ENCODE peak calls at places on chromosomes 1 and 21, in ten cellular contexts. A is A549; F is aorta; S is uterus; V is right cardiac atrium; D is thoracic aorta; J is lung; C is transverse colon; Y is neuronal stem cell; U is CD8-positive, alpha-beta T cell. X is an unnamed sample. For H3K9me3 and H3K4me1, the result is how much of the 10 kb centered on the place peaks cover.

GRCh38 chr21:38639782-38640750 is 141.8 kb upstream of the ERG start:
- DNase-seq in A (no peak), F (no peak), S (no peak), V (no peak), D (no peak), J (no peak), C (no peak), Y (no peak), U (no peak), X (no peak)

GRCh38 chr1:112247971-112248370 is 148.0 kb upstream of the CTTNBP2NL start:
- DNase-seq in A (no peak), F (no peak), S (no peak), V (peak), D (no peak), J (no peak), C (no peak), Y (no peak), U (no peak), X (no peak)

GRCh38 chr1:36706416-36706815 is 223.7 kb upstream of the CSF3R start:
- DNase-seq in A (no peak), F (no peak), S (no peak), V (no peak), D (no peak), J (no peak), C (no peak), Y (no peak), U (no peak), X (no peak)

GRCh38 chr1:1539310-1540014 is 962 bp downstream of the TMEM240 start:
- DNase-seq in A (no peak), F (no peak), S (peak), V (peak), D (no peak), J (no peak), C (no peak), Y (peak), U (no peak), X (no peak)

GRCh38 chr1:206658264-206658980 is 23.1 kb downstream of the DYRK3 start:
- DNase-seq in A (peak), F (peak), S (no peak), V (peak), D (no peak), J (no peak), C (peak), Y (no peak), U (peak), X (peak)

GRCh38 chr1:58848818-58849411 is 65.1 kb upstream of the JUN start:
- DNase-seq in A (peak), F (peak), S (peak), V (peak), D (peak), J (peak), C (peak), Y (no peak), U (no peak), X (no peak)

GRCh38 chr1:218394416-218394815 is 49.3 kb downstream of the TGFB2 start:
- DNase-seq in A (no peak), F (no peak), S (no peak), V (no peak), D (no peak), J (no peak), C (no peak), Y (no peak), U (no peak), X (no peak)

GRCh38 chr1:53642607-53643006 is 96.4 kb downstream of the GLIS1 start:
- DNase-seq in A (no peak), F (no peak), S (no peak), V (no peak), D (no peak), J (no peak), C (no peak), Y (no peak), U (no peak), X (no peak)

GRCh38 chr1:64183985-64184440 is 19.4 kb upstream of the UBE2U start:
- DNase-seq in A (no peak), F (no peak), S (no peak), V (no peak), D (no peak), J (no peak), C (no peak), Y (no peak), U (no peak), X (no peak)

GRCh38 chr21:32334980-32335471 is 36.4 kb downstream of the MRAP start:
- DNase-seq in A (no peak), F (no peak), S (no peak), V (no peak), D (no peak), J (no peak), C (no peak), Y (no peak), U (no peak), X (no peak)

GRCh38 chr21:43644609-43645008 is 14.7 kb downstream of the HSF2BP start:
- DNase-seq in A (peak), F (peak), S (no peak), V (peak), D (no peak), J (no peak), C (no peak), Y (no peak), U (no peak), X (no peak)

GRCh38 chr1:31757989-31758388 is 6.2 kb downstream of the ADGRB2 start:
- DNase-seq in A (no peak), F (no peak), S (no peak), V (no peak), D (no peak), J (no peak), C (no peak), Y (no peak), U (no peak), X (no peak)

GRCh38 chr1:26410706-26411623 is at the start of gene LIN28A:
- DNase-seq in A (no peak), F (no peak), S (no peak), V (no peak), D (no peak), J (no peak), C (no peak), Y (no peak), U (no peak), X (no peak)

GRCh38 chr1:197572169-197572568 is 203.1 kb downstream of the DENND1B start:
- DNase-seq in A (no peak), F (no peak), S (no peak), V (no peak), D (no peak), J (no peak), C (no peak), Y (no peak), U (no peak), X (no peak)

GRCh38 chr1:159218846-159219636 is 14.4 kb downstream of the ACKR1 start:
- DNase-seq in A (no peak), F (no peak), S (no peak), V (no peak), D (no peak), J (no peak), C (no peak), Y (no peak), U (no peak), X (no peak)

GRCh38 chr1:203556047-203556851 is 62.3 kb downstream of the OPTC start:
- DNase-seq in A (no peak), F (peak), S (peak), V (peak), D (peak), J (no peak), C (peak), Y (no peak), U (no peak), X (no peak)

GRCh38 chr1:227954163-227954850 is 6.6 kb upstream of the WNT9A start:
- DNase-seq in A (no peak), F (no peak), S (no peak), V (no peak), D (no peak), J (no peak), C (no peak), Y (no peak), U (no peak), X (no peak)

GRCh38 chr1:227955808-227956207 is 8.1 kb upstream of the WNT9A start:
- DNase-seq in A (no peak), F (no peak), S (no peak), V (no peak), D (no peak), J (no peak), C (no peak), Y (no peak), U (no peak), X (no peak)

GRCh38 chr1:227959325-227959860 is 11.7 kb upstream of the WNT9A start:
- DNase-seq in A (no peak), F (no peak), S (no peak), V (no peak), D (no peak), J (peak), C (no peak), Y (no peak), U (no peak), X (no peak)

GRCh38 chr1:227961651-227962050 is 13.9 kb upstream of the WNT9A start:
- DNase-seq in A (no peak), F (no peak), S (no peak), V (no peak), D (no peak), J (peak), C (no peak), Y (no peak), U (no peak), X (no peak)

DNA sequence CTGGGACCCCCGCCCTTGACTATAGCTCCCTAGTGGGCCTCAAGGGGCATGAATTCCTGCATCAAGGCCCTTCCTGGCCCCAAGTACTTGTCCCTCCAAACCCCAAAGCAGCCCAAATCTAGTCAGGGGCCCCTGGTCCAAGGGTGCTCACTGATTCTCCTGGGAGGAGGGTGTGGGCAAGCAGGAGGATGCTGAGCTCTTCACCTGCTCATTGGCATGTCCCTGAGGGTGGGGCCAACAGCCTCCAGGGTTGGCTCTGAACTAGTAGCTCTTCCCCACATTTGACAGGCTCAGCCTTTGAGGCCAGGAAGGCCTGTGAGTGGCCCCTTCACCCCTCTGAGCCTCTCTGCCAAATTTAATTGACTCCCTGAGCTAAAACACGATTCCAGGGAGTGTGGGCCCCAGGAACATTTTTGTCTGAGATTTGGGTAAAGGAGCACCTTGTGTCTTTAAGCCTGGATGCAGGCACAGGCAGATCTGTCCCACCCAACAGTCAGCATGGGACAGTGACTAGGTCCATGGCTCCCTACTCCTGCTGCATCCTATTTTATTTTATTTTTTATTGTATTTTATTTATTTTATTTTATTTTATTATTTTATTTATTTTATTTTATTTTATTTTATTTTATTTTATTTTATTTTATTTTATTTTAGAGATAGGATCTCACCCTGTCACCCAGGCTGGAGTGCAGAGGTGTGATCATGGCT is 11.0 kb upstream of the WNT9A start:
- DNase-seq in A (no peak), F (no peak), S (no peak), V (no peak), D (no peak), J (peak), C (no peak), Y (no peak), U (peak), X (no peak)
- H3K4me3 ChIP-seq in A (no peak), F (no peak), S (no peak), V (no peak), D (no peak), J (no peak), C (no peak), Y (no peak), U (no peak), X (no peak)

GRCh38 chr21:15130751-15131150 is 66.0 kb upstream of the NRIP1 start:
- DNase-seq in A (no peak), F (no peak), S (no peak), V (no peak), D (no peak), J (no peak), C (no peak), Y (no peak), U (no peak), X (no peak)

GRCh38 chr21:15126948-15127347 is 62.1 kb upstream of the NRIP1 start:
- DNase-seq in A (no peak), F (no peak), S (no peak), V (no peak), D (no peak), J (no peak), C (no peak), Y (no peak), U (no peak), X (no peak)

GRCh38 chr21:15127437-15127836 is 62.6 kb upstream of the NRIP1 start:
- DNase-seq in A (no peak), F (no peak), S (no peak), V (no peak), D (no peak), J (no peak), C (no peak), Y (no peak), U (no peak), X (no peak)

GRCh38 chr21:15124731-15125130 is 59.9 kb upstream of the NRIP1 start:
- DNase-seq in A (no peak), F (no peak), S (no peak), V (no peak), D (no peak), J (no peak), C (no peak), Y (no peak), U (no peak), X (no peak)

GRCh38 chr21:15128267-15128666 is 63.5 kb upstream of the NRIP1 start:
- DNase-seq in A (no peak), F (no peak), S (no peak), V (no peak), D (no peak), J (no peak), C (no peak), Y (no peak), U (no peak), X (no peak)
- H3K9me3 ChIP-seq in A (under half), F (under half), S (under half), V (under half), D (under half), J (under half), C (under half), Y (under half), U (under half), X (under half)

DNA sequence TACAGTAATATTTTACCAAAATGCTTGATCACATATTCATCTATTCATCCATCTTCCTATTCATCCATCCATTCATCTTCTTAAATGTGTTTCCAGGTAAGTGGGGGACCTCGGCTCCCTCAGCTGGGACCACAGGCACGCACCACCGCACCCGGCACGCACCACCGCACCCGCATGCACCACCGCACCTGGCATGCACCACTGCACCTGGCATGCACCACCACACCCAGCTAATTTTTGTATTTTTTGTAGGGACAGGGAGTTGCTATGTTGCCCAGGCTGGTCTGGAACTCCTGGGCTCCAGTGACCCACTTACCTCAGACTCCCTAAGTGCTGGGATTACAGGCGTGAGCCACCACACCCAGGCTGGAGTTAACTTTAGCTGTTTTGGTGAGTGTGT is 21.2 kb downstream of the ACTRT2 start:
- DNase-seq in A (no peak), F (no peak), S (no peak), V (no peak), D (no peak), J (no peak), C (no peak), Y (no peak), U (no peak), X (no peak)
- H3K4me1 ChIP-seq in A (under half), F (under half), S (under half), V (under half), D (under half), J (under half), C (under half), Y (under half), U (under half), X (under half)

DNA sequence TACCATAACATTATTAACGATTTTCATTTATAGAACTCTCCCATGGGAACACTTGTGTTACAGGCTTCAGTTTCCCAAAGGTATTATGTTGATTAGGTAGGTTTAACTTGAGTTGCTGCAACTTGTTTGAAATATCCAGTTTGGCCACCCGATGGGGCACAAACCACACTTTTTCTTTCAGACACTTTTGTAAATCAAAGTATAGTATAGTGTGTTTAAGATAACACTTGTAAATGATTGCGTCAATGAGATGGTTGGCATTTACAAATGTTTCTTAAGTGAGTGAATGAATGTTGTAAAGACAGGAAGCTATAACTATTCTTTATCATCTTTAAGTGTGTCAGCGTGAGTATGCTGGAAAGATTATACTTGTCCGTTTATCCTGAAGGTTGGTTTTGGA is 4.3 kb downstream of the XPR1 start:
- DNase-seq in A (peak), F (no peak), S (no peak), V (no peak), D (no peak), J (no peak), C (no peak), Y (no peak), U (no peak), X (no peak)
- H3K4me3 ChIP-seq in A (no peak), F (no peak), S (no peak), V (no peak), D (no peak), J (no peak), C (no peak), Y (no peak), U (no peak), X (no peak)

GRCh38 chr1:228245111-228245510 is 37.3 kb downstream of the OBSCN start:
- DNase-seq in A (no peak), F (no peak), S (no peak), V (no peak), D (no peak), J (no peak), C (no peak), Y (no peak), U (no peak), X (no peak)
- H3K9me3 ChIP-seq in A (half or more), F (under half), S (under half), V (under half), D (under half), J (under half), C (under half), Y (under half), U (under half), X (half or more)

DNA sequence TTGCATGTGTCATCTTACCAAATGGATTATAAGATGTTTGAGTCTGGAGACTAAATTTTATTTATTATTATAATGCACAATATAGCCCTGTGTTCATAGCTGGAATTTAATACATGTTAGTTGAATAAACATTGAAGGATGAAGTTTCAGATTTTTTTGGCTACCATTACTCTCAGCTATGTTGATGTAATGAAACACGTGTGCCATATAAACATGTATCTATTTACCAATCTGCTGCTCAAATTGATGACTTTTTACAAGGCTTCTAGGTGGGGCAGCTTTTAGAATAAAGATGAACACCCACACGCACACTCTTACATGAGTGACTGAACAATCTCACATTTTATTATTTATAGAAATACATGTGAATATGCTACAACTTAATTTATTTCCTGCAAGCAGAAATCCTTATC is 102.0 kb downstream of the RUNX1 start:
- DNase-seq in A (no peak), F (no peak), S (no peak), V (no peak), D (no peak), J (no peak), C (no peak), Y (no peak), U (no peak), X (no peak)
- H3K4me1 ChIP-seq in A (under half), F (under half), S (under half), V (under half), D (under half), J (under half), C (under half), Y (under half), U (under half), X (under half)

DNA sequence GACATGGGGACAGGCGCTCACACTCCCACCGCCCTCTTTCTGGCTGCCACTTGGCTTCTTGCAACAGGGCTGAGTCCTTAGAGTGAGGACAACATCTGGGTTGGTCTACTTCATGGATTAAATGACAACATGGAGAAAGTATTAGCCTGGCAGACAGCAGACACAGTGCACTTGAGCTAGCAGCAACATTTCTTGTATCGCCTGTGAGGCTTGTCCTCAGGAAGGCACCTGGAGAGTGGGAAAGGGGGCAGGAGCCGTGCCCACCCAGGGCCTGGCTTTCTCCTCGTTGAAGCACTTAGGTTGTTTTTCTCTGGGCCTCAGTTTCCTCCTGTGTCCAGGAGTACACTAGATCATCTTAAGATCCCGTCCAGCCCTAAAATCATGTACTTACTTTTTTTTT is 3.7 kb downstream of the ELF3 start:
- DNase-seq in A (no peak), F (no peak), S (no peak), V (no peak), D (no peak), J (no peak), C (peak), Y (no peak), U (no peak), X (no peak)
- H3K4me3 ChIP-seq in A (peak), F (no peak), S (no peak), V (no peak), D (no peak), J (no peak), C (peak), Y (no peak), U (no peak), X (no peak)

DNA sequence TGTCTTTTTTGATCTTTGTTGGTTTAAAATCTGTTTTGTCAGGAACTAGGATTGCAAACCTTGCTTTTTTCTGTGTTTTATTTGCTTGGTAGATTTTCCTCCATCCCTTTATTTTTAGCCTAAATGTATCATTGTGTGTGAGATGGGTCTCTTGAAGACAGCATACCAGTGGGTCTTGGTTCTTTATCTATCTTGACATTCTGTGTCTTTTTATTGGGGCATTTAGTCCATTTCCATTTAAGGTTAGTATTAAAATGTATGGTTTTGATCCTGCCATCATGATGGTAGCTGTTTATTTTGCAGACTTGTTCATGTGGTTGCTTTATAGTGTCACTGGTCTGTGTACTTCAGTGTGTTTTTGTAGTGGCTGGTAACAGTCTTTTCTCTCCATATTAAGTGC is 14.1 kb downstream of the ZNF678 start:
- DNase-seq in A (no peak), F (no peak), S (no peak), V (no peak), D (no peak), J (no peak), C (no peak), Y (no peak), U (no peak), X (no peak)
- H3K9me3 ChIP-seq in A (half or more), F (under half), S (under half), V (under half), D (under half), J (under half), C (under half), Y (under half), U (under half), X (under half)